ENCODE peak calls at places on chromosomes 4 and X, in nine cellular contexts. K is A549, F is tibial artery, R is prostate gland, P is right lobe of liver, W is cardiac fibroblast, L is upper lobe of right lung, V is kidney, A is astrocyte of the cerebellum. O is an unnamed sample.

GRCh38 chrX:18076434-18076833 is 144.3 kb downstream of the BEND2 start:
- DNase-seq in K (no peak), F (no peak), R (no peak), P (no peak), W (no peak), L (no peak), V (no peak), A (no peak), O (peak; percentile 36)

GRCh38 chr4:40848981-40849380 is 99.2 kb downstream of the NSUN7 start:
- DNase-seq in K (no peak), F (no peak), R (no peak), P (no peak), W (peak; percentile 22), L (no peak), V (no peak), A (peak; percentile 57), O (no peak)

GRCh38 chr4:165971941-165972340 is 98.9 kb downstream of the TLL1 start:
- DNase-seq in K (no peak), F (no peak), R (no peak), P (no peak), W (no peak), L (no peak), V (no peak), A (no peak), O (no peak)

GRCh38 chr4:7074423-7074822 is 6.6 kb upstream of the GRPEL1 start:
- DNase-seq in K (no peak), F (no peak), R (no peak), P (no peak), W (no peak), L (no peak), V (no peak), A (no peak), O (no peak)

GRCh38 chrX:14362731-14363130 is 166.6 kb upstream of the GLRA2 start:
- DNase-seq in K (no peak), F (no peak), R (no peak), P (no peak), W (no peak), L (no peak), V (no peak), A (no peak), O (no peak)

GRCh38 chr4:16150716-16151115 is 66.9 kb upstream of the PROM1 start:
- DNase-seq in K (no peak), F (no peak), R (no peak), P (no peak), W (no peak), L (no peak), V (no peak), A (no peak), O (no peak)

GRCh38 chrX:14837155-14837554 is 35.7 kb downstream of the FANCB start:
- DNase-seq in K (no peak), F (no peak), R (no peak), P (no peak), W (no peak), L (no peak), V (no peak), A (no peak), O (no peak)

GRCh38 chr4:149825336-149825735 is 9.7 kb upstream of the IQCM start:
- DNase-seq in K (no peak), F (no peak), R (no peak), P (no peak), W (no peak), L (no peak), V (no peak), A (no peak), O (no peak)

DNA sequence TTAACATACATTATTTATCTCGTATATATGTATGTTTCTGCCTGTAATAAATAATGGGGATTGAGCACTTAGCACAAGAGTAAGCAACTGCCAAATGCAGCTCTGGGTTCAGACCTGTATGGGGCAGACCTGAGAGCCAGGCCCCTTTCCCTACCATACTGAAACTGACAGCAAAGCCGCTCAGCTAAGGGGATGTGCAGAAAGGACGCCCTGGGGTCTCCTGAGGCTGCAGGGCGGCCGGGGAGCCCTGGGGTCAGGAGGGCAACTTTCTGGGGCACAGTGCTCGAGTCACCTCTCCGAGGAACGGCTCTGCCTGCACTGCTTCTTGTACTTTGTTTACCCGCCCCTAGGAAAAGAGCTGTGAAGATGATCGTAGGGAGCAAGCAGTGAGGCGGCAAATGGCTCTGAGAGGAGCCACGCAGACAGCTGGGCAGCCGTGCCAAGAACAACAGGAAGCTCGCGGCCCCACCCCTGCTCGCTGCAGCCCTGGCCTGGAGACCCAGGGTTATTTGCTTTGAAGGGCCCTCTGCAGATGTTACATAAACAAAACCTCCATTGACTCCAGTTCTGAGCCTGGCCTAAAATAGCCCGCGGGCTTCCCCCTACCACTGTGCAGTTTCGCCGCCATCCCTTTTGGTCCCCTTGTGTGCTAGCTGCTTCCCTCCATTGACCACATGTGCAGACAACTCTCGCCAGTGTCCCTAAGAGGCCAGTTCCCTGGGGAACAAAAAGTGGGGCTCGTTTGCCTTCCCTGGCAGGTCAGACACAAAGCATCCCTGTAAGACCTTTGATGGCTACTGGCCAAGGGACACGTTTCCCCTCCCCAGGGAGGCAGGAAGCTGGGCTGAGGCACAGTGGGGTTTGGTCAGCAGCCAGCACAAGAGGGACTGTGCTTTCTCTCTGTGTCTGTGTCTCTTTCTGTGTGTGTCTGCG is 111.3 kb upstream of the LNX1 start:
- DNase-seq in K (peak; percentile 10), F (peak; percentile 82), R (peak; percentile 70), P (peak; percentile 91), W (peak; percentile 91), L (peak; percentile 78), V (peak; percentile 97), A (no peak), O (peak; percentile 52)
- H3K4me3 ChIP-seq in K (peak overlapping the region; percentile 27), F (peak overlapping the region; percentile 23), R (peak overlapping the region; percentile 1), P (peak overlapping the region; percentile 28), W (no peak overlapping the region), L (peak overlapping the region; percentile 8), V (peak overlapping the region; percentile 35), A (no peak overlapping the region), O (peak overlapping the region; percentile 5)

DNA sequence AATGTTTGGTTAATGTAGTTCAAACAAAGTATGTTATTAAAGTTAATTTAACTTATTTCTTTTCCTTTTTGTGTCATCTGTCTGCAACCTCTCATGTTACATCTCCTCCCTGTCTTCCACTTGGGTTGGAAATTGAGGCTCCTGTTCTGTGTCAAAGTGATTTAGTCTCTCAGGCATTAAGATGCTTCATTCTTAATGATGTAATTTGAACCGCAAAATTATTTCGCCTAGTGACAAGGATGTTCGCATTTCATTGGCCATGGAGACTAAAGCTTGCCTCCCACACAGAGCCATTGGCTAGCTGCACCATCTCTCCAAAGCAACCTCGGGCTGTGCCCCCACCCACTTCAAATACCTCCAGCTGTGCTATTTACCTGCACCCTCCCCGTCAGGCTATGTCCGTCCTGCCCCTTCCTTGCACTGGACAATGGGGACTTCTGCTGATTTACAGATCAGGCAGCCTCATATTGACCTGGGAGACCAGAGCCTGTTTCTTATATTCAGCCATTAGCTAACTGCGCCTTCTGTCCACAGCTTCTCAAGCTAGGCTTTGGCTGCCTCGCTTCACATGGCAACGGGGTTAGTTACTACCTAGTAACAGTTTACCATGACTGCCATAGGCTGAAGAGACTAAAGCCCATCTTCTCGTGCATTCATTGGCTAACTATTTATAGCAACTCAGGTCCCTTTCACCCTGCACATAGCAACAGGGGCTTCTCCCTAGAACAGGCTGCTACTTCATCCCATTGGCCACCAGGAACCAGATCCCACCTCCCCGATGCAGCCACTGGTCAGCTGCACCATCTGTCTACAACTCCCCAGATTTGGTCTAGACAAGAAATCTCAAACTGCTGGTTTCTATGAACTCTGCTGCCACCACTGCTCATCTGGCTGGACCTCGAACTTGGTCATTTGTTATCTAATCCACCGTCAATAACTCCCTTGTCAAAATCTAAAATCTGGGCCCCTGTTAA is 8.6 kb upstream of the ZNF157 start:
- DNase-seq in K (peak; percentile 78), F (peak; percentile 76), R (peak; percentile 20), P (peak; percentile 60), W (peak; percentile 96), L (peak; percentile 74), V (peak; percentile 89), A (peak; percentile 91), O (peak; percentile 95)
- TF ChIP-seq CTCF in K (no peak), F (no peak), R (no peak), P (no peak), W (no peak), L (peak; percentile 6), V (peak; percentile 13), A (peak; percentile 14), O (peak; percentile 31)

GRCh38 chr4:173535932-173536331 is 5.9 kb upstream of the HAND2 start:
- DNase-seq in K (no peak), F (no peak), R (no peak), P (no peak), W (no peak), L (no peak), V (no peak), A (no peak), O (no peak)

GRCh38 chr4:173538148-173538902 is 8.3 kb upstream of the HAND2 start:
- DNase-seq in K (no peak), F (peak; percentile 26), R (no peak), P (no peak), W (peak; percentile 35), L (peak; percentile 64), V (no peak), A (no peak), O (peak; percentile 21)

GRCh38 chr4:173538903-173539445 is 8.9 kb upstream of the HAND2 start:
- DNase-seq in K (no peak), F (no peak), R (no peak), P (no peak), W (no peak), L (no peak), V (no peak), A (no peak), O (no peak)

GRCh38 chr4:173536808-173537429 is 6.9 kb upstream of the HAND2 start:
- DNase-seq in K (no peak), F (no peak), R (no peak), P (no peak), W (no peak), L (no peak), V (no peak), A (no peak), O (no peak)

DNA sequence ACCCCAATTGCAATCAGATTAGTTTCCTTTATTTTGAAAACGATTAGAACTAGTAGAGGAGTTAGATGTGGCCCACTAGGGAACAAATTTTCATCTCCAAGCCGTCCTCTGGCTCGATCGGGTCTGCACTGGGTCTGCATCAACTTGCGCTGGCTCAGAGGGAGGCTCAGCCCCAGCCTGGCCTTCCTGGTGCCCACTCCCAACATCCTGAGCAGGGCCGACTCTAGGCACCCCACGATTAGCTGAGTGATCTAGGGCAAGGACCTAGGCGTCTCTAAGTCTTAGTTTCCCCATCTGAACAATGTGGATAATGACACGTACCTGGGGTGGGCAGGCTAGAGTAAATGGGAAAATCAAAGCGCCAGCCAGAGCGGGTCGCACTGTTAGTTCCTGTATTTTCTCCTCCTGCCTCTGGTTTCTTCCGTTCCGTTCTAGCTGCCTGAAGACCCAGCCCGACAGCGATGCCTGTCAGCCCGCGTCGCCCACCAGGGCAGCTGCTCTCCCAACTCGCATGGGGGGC is 7.7 kb upstream of the HAND2 start:
- DNase-seq in K (no peak), F (no peak), R (no peak), P (no peak), W (no peak), L (no peak), V (no peak), A (no peak), O (no peak)
- H3K4me3 ChIP-seq in K (no peak overlapping the region), F (peak overlapping the region; percentile 56), R (no peak overlapping the region), P (peak overlapping the region; percentile 10), W (peak overlapping the region; percentile 42), L (peak overlapping the region; percentile 35), V (no peak overlapping the region), A (no peak overlapping the region), O (no peak overlapping the region)

GRCh38 chr4:5710962-5711478 is at the start of gene EVC:
- DNase-seq in K (peak; percentile 69), F (peak; percentile 81), R (peak; percentile 83), P (no peak), W (peak; percentile 85), L (peak; percentile 90), V (peak; percentile 93), A (peak; percentile 23), O (no peak)

GRCh38 chr4:5707366-5708133 is 809 bp downstream of the EVC2 start:
- DNase-seq in K (no peak), F (no peak), R (no peak), P (no peak), W (no peak), L (no peak), V (no peak), A (no peak), O (no peak)

GRCh38 chr4:5710065-5710961 is 688 bp upstream of the EVC start:
- DNase-seq in K (peak; percentile 44), F (no peak), R (peak; percentile 26), P (no peak), W (peak; percentile 30), L (no peak), V (no peak), A (no peak), O (peak; percentile 32)

GRCh38 chr4:5708171-5708828 is at the start of gene EVC2:
- DNase-seq in K (peak; percentile 13), F (peak; percentile 71), R (peak; percentile 65), P (no peak), W (peak; percentile 80), L (peak; percentile 84), V (peak; percentile 92), A (no peak), O (no peak)

DNA sequence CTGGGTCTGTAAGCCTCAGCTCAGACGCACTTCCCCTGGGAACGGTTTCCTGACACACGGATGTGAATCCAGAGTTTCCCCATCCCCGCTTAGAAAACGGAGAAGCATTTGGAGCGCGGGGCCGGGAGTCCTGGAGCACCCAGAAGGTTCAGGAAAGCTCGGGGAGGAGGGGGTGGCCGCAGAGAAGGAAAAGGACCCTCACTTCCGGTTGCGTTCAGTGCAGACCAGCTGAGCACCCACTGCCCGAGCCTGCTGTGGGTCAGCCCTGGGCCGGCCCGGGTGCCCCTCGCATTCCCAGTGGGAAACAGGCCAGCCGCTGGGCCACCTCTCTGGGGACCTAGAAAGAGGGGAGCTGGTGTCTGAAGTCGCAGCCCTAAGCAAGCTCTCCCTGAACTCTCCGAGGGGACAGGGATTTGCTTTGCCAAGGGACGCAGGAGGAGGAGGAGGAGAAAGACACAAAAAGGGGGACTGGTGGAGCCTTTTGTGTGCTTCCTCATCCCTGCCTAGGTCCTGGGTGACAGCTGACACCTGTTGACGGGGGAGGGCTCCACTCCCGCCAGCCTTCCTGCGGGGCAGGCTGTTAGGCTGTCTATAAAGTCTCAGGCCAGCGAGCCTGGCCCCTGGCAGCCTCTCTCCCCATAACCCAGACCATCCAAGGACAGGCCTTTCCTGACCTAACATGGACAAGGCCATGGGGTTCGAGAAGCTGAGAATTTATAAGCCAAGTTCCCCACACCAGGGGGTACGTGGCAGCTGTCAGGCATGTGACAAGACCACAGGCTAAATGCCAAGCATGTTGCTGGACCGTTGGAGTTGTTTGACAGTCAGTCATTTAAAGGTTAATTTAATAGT is 696 bp upstream of the EVC2 start:
- DNase-seq in K (no peak), F (no peak), R (no peak), P (no peak), W (no peak), L (no peak), V (no peak), A (no peak), O (no peak)
- TF ChIP-seq CTCF in K (no peak), F (no peak), R (no peak), P (no peak), W (no peak), L (no peak), V (no peak), A (no peak), O (peak; percentile 13)

O was measured in LNCaP clone FGC.